ENCODE peak calls at places on chromosomes 11 and 22, in five cellular contexts. E, I, H, X and R are unnamed samples.
A peak's percentile ranks its signal among the peaks of the same experiment; 100 is the strongest.

GRCh38 chr11:32487270-32487669 is 51.9 kb upstream of the WT1 start:
- DNase-seq in X (peak; percentile 45), H (no peak), I (no peak), E (no peak), R (peak; percentile 59)

GRCh38 chr11:19199766-19200165 is 2.0 kb downstream of the CSRP3 start:
- DNase-seq in I (peak; percentile 30), H (no peak), E (no peak), X (no peak), R (no peak)

GRCh38 chr11:36389811-36390210 is 93.7 kb downstream of the PRR5L start:
- DNase-seq in X (peak; percentile 30), E (no peak), I (no peak), H (no peak), R (peak; percentile 64)

GRCh38 chr22:28019881-28020861 is 101.1 kb upstream of the PITPNB start:
- DNase-seq in E (peak; percentile 63), I (peak; percentile 35), X (peak; percentile 80), H (peak; percentile 90), R (peak; percentile 88)

GRCh38 chr22:30265851-30266444 is 703 bp downstream of the OSM start:
- DNase-seq in X (no peak), E (no peak), I (no peak), H (no peak), R (no peak)

GRCh38 chr11:129658558-129658882 is 157.1 kb upstream of the TMEM45B start:
- DNase-seq in I (no peak), E (no peak), X (peak; percentile 71), H (peak; percentile 45), R (no peak)

GRCh38 chr11:2140411-2141400 is 1.5 kb upstream of the IGF2 start:
- DNase-seq in E (no peak), X (no peak), H (peak; percentile 68), I (no peak), R (no peak)

GRCh38 chr11:128180446-128181089 is 406.8 kb downstream of the ETS1 start:
- DNase-seq in I (peak; percentile 95), X (no peak), E (peak; percentile 87), H (no peak), R (no peak)

GRCh38 chr11:118648291-118648690 is 31.2 kb downstream of the TREH start:
- DNase-seq in I (no peak), X (no peak), H (no peak), E (no peak), R (no peak)

GRCh38 chr11:43765194-43765593 is 84.7 kb downstream of the HSD17B12 start:
- DNase-seq in I (no peak), X (no peak), E (no peak), H (no peak), R (no peak)